ENCODE peak calls at places on chromosomes 4 and X, in six cellular contexts. V, G, N, S, Y and W are unnamed samples.

GRCh38 chr4:101192244-101192643 is 155.1 kb downstream of the PPP3CA start:
- DNase-seq in V (no peak), G (no peak), N (no peak), S (no peak), Y (no peak), W (no peak)

GRCh38 chr4:88794087-88794486 is 96.5 kb upstream of the NAP1L5 start:
- DNase-seq in V (no peak), G (no peak), N (no peak), S (no peak), Y (no peak), W (no peak)

GRCh38 chr4:112564706-112565270 is 48.8 kb upstream of the NEUROG2 start:
- DNase-seq in V (no peak), G (no peak), N (no peak), S (no peak), Y (no peak), W (no peak)

GRCh38 chr4:98630804-98631454 is 27.5 kb downstream of the TSPAN5 start:
- DNase-seq in V (no peak), G (no peak), N (no peak), S (no peak), Y (peak), W (no peak)

GRCh38 chr4:112189754-112190153 is 41.8 kb upstream of the AP1AR start:
- DNase-seq in V (no peak), G (no peak), N (no peak), S (no peak), Y (peak), W (no peak)

GRCh38 chr4:17336524-17336941 is 175.4 kb downstream of the QDPR start:
- DNase-seq in V (peak), G (no peak), N (no peak), S (no peak), Y (no peak), W (peak)

GRCh38 chr4:122827258-122827887 is 742 bp downstream of the FGF2 start:
- DNase-seq in V (peak), G (peak), N (peak), S (no peak), Y (peak), W (peak)

GRCh38 chrX:110210417-110211139 is 107.3 kb downstream of the AMMECR1 start:
- DNase-seq in V (no peak), G (no peak), N (no peak), S (no peak), Y (peak), W (no peak)

GRCh38 chr4:113979157-113979972 is at the start of gene ARSJ:
- DNase-seq in V (peak), G (peak), N (peak), S (no peak), Y (peak), W (peak)
- TF ChIP-seq CTCF in V (no peak), G (no peak), N (no peak), S (no peak), Y (peak), W (no peak)

DNA sequence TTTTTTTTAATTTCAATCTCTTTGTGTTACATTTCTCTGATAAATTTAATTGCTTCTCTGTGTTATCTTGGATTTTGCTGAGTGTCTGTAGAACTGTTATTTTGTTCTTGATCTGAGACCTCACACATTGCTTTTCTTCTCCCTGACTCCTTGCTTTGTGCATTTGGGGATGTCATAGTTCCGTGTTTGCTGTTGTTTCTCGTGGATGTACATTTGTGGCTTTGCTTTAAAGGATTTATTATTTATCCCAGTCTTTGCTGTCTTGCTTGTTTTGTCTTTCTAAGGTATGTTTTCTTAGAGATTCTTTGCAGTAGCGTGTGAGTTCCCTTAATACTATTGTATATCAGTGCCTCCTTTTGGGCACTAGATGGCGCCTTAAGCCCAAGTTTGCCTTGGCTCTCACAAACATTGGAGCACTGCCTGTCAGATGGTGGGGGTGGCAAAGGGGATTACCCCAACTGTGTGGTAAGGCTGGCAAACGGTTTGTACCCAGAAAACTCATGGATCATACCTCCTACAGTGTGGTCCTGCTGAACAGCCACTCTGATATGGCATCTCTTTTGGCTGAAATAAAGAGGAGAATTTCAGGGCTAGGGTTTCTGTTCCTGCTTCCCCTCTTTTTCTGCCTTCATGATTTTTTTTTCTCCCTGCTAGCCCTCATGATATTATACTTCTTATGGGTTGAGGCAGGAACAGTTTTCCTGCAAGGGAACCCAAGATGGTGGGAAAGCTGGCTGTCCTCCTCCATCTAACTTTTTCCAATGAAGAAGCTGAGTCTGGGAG is 96.3 kb downstream of the PGRMC2 start:
- DNase-seq in V (peak), G (peak), N (peak), S (no peak), Y (peak), W (peak)
- TF ChIP-seq CTCF in V (peak), G (peak), N (peak), S (peak), Y (peak), W (peak)

DNA sequence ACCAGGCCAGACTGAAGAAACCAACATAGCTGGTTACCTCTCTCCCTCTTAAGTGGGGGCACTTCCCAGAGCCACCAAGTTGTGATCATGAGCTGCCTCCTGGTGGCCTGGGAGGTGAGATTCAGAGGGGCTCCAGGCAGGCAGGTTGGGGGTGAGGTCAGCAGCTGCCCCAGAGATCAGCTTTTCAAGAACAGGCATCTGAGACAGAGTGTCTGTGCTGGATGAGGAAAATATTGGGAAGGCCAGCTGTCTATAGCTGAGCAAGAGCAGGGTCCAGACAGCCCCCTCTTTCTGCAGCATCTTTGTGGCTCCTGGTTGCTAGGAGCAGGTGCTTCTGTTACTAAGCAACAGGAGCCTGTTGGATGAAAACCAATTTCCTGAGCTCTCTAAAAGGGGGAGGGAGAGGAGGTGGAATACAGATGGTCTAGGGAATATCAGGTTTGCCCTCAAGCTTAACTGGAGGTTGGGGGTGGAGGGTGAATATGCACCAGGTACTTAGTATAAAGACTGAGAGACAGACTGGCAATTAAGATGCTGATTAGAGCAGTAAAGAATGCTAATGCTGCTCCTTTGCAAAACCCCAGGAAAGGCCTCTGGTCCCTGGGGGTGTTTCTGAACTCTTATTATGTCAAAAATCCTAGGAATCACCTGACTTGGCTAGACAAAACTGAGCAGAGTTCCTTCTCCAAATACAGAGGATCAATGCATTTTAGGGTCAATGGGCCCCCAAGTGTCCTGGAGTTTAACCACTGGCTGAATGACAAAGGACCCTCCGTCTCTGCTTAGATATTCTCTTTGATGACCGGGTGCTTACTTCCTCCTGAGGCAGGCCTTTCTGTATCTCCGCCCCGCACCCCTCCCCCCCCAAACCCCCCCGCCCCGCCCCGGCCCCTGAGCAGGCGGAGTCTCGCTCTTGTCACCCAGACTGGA is 21.4 kb downstream of the ZCCHC13 start:
- DNase-seq in V (peak), G (no peak), N (peak), S (no peak), Y (no peak), W (no peak)
- TF ChIP-seq CTCF in V (no peak), G (no peak), N (no peak), S (no peak), Y (no peak), W (no peak)

DNA sequence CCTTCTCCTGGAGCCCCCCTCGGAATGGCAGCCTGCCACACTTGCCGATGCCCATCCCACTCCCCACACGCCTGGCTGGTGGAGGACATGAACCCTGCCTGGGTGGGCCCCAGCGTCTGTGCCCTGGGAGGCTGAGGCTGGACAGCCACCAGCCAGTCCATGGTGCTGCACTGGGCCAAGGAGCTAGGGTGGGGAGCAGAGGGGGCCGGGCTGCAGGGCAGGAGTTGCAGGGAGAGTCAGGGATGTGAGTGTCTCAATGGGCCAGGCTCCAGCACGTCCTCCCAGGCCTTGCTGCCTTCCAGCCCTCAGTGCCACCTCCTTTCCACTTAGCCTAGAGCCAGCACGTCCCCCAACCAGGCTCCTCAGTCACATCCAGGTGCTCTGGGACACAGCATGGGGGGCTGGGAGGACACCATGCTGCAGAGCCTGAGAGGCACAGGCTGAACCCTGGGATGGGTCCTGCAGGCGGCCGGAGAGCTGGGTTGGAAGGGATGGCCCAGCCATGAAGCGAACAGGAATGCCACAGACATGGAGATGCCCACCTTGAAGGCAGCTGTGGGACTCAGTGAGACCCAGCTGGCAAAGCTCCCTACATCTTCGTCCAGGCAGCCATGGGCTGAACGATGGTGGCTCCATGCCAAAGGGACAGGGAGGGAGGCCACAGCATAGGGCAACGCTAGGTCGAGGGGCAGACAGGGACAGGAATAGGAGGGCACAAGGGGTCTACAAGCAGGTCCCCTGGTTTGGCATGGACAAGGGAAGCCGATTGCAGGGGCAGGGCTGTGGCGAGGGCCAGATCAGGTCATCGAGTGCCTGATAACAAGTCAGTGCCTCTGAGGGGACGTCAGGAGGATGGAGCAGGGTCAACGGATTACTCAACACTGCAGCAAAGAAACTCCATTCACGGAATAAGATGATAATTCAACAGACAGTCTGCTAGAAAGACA is 30.1 kb upstream of the MXD4 start:
- DNase-seq in V (no peak), G (peak), N (no peak), S (no peak), Y (no peak), W (no peak)
- TF ChIP-seq CTCF in V (no peak), G (no peak), N (no peak), S (no peak), Y (no peak), W (no peak)